ENCODE peak calls at places on chromosomes 1 and 21, in four cellular contexts. P is IMR-90, V is neuronal stem cell, B is H9. G is an unnamed sample.

GRCh38 chr1:59266180-59266926 is 30.5 kb upstream of the FGGY start:
- DNase-seq in P (no peak), V (no peak), B (no peak), G (no peak)

GRCh38 chr1:173861731-173862145 is 6.1 kb downstream of the GAS5 start:
- DNase-seq in P (no peak), V (no peak), B (peak), G (no peak)

GRCh38 chr1:58528518-58528917 is 18.0 kb downstream of the OMA1 start:
- DNase-seq in P (peak), V (no peak), B (no peak), G (peak)

GRCh38 chr1:109214695-109215623 is 1.2 kb downstream of the SARS1 start:
- DNase-seq in P (peak), V (no peak), B (no peak), G (peak)

GRCh38 chr1:227944066-227944930 is 3.4 kb downstream of the WNT9A start:
- DNase-seq in P (no peak), V (no peak), B (no peak), G (no peak)

GRCh38 chr1:27009601-27010197 is 3.0 kb downstream of the TENT5B start:
- DNase-seq in P (no peak), V (no peak), B (no peak), G (peak)

GRCh38 chr1:80056179-80056578 is 1049.6 kb upstream of the ADGRL4 start:
- DNase-seq in P (no peak), V (no peak), B (no peak), G (no peak)

GRCh38 chr21:33230518-33231324 is 983 bp downstream of the IFNAR2 start:
- DNase-seq in P (peak), V (peak), B (peak), G (peak)

GRCh38 chr21:21137986-21138385 is 139.8 kb downstream of the NCAM2 start:
- DNase-seq in P (peak), V (no peak), B (no peak), G (peak)

GRCh38 chr1:243923292-243924171 is 73.5 kb upstream of the AKT3 start:
- DNase-seq in P (no peak), V (no peak), B (no peak), G (no peak)

GRCh38 chr1:155078496-155079209 is at the start of gene EFNA3:
- DNase-seq in P (peak), V (peak), B (peak), G (peak)

GRCh38 chr1:155077758-155078495 is 710 bp upstream of the EFNA3 start:
- DNase-seq in P (no peak), V (no peak), B (no peak), G (no peak)

GRCh38 chr1:155079210-155079486 is 511 bp downstream of the EFNA3 start:
- DNase-seq in P (no peak), V (no peak), B (no peak), G (no peak)

GRCh38 chr1:155080250-155081228 is 1.9 kb downstream of the EFNA3 start:
- DNase-seq in P (no peak), V (peak), B (peak), G (peak)

DNA sequence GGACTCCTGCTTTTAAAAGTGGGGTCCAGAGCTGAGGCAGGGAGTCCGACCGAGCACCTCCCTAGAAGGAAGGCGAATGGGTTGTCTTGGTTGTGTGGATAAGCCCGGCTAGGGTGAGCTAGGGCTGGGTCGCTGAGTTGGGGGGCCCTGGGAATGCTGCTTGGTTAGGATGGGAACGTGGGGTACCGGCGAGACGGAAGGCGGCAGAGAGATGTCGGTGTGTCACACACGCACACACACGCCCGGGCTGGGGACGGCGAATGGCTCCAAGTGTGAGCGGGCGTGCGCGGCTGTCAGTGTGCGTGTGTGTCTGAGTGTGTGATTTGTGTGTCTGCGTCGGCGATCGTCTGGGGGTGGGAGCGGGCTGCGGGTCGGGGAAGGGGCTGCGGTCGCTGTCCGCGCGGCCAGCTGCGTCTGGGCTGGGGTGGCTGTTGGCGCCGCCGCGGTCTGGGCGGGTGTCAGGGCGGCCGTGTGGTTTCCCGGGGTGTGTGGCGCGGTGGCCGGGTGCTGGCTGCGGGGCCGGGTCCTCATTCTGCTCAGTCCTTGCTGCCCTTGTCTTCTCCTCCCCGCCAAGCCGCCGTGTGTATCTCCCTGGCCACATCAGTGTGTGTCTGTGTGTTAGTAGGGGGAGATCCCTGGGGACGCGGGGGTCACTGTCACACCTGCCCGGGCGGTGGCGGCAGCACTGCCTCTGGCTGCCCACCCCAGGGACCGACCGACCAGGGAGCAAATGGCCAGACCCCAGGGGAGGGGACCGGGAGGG is 1.0 kb downstream of the EFNA3 start:
- DNase-seq in P (no peak), V (no peak), B (no peak), G (peak)
- H3K23ac ChIP-seq in P (no peak), V (peak), B (no peak), G (peak)

GRCh38 chr1:161198877-161199431 is at the start of gene ADAMTS4:
- DNase-seq in P (peak), V (no peak), B (peak), G (no peak)

GRCh38 chr1:161200421-161200991 is 1.7 kb upstream of the ADAMTS4 start:
- DNase-seq in P (no peak), V (no peak), B (peak), G (no peak)

GRCh38 chr1:161201828-161202712 is at the start of gene NDUFS2:
- DNase-seq in P (peak), V (peak), B (peak), G (peak)

GRCh38 chr1:161199506-161200119 is 759 bp upstream of the ADAMTS4 start:
- DNase-seq in P (no peak), V (no peak), B (no peak), G (no peak)

GRCh38 chr1:161200992-161201827 is 957 bp upstream of the NDUFS2 start:
- DNase-seq in P (peak), V (no peak), B (no peak), G (no peak)
- H4K91ac ChIP-seq in P (peak), V (peak), B (peak), G (peak)

DNA sequence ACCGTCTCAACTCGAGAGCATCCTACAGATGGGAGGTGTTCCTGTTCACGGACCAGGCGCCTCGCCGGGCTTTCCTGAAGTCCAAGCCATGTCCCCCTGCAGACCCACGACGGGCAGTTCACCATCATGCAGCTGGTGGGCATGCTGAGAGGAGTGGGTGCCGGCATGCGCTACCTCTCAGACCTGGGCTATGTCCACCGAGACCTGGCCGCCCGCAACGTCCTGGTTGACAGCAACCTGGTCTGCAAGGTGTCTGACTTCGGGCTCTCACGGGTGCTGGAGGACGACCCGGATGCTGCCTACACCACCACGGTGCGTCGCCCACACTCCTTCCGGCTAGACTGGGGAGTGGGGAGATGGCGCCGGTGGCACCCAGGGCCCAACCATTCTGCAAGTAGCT is 35.4 kb downstream of the EPHA8 start:
- DNase-seq in P (no peak), V (no peak), B (no peak), G (no peak)
- H3K4me2 ChIP-seq in P (no peak), V (no peak), B (no peak), G (no peak)

GRCh38 chr1:6181347-6181770 is 1.2 kb upstream of the CHD5 start:
- DNase-seq in P (no peak), V (no peak), B (no peak), G (no peak)
- H3K23ac ChIP-seq in P (no peak), V (no peak), B (no peak), G (no peak)

GRCh38 chr1:158007180-158007579 is 13.7 kb downstream of the KIRREL1 start:
- DNase-seq in P (no peak), V (no peak), B (no peak), G (no peak)

GRCh38 chr1:158011714-158012113 is 18.3 kb downstream of the KIRREL1 start:
- DNase-seq in P (peak), V (no peak), B (no peak), G (peak)

GRCh38 chr1:158007949-158008386 is 14.5 kb downstream of the KIRREL1 start:
- DNase-seq in P (no peak), V (no peak), B (no peak), G (no peak)

GRCh38 chr1:158005249-158005648 is 11.8 kb downstream of the KIRREL1 start:
- DNase-seq in P (no peak), V (no peak), B (no peak), G (no peak)

DNA sequence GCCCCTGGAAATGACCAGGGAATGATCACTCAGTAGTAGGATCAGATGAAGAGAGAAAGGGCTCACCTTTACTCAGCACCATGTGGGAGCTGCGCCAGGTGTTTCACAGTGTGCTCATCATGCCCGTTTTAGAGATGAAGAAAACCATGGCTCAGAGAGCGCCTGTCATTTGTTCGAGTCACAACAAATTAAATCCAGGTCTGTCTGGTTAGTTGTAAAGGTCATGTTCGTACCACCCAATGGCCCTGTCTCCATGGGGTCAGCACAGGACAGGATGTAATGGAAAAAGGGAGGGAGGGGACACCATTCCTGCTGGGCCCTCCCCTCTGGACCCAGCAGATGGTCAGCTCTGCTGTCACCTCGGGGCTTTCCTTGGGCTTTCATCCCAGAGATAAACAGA is 15.2 kb downstream of the KIRREL1 start:
- DNase-seq in P (no peak), V (no peak), B (no peak), G (peak)
- H4K91ac ChIP-seq in P (peak), V (no peak), B (no peak), G (peak)

GRCh38 chr1:193402032-193402431 is 215.6 kb upstream of the B3GALT2 start:
- DNase-seq in P (no peak), V (no peak), B (no peak), G (no peak)

GRCh38 chr1:193402977-193403376 is 216.6 kb upstream of the B3GALT2 start:
- DNase-seq in P (no peak), V (no peak), B (no peak), G (no peak)

GRCh38 chr1:193408782-193409293 is 222.4 kb upstream of the B3GALT2 start:
- DNase-seq in P (peak), V (no peak), B (no peak), G (peak)

GRCh38 chr1:193404236-193404635 is 217.8 kb upstream of the B3GALT2 start:
- DNase-seq in P (no peak), V (peak), B (no peak), G (no peak)

GRCh38 chr1:193406901-193407300 is 220.5 kb upstream of the B3GALT2 start:
- DNase-seq in P (peak), V (peak), B (no peak), G (peak)
- H3K4me2 ChIP-seq in P (no peak), V (no peak), B (no peak), G (no peak)

GRCh38 chr1:223421676-223422075 is 28.5 kb downstream of the CCDC185 start:
- DNase-seq in P (peak), V (no peak), B (no peak), G (no peak)
- H3K23ac ChIP-seq in P (no peak), V (no peak), B (no peak), G (no peak)

GRCh38 chr1:75062111-75062510 is 72.1 kb upstream of the LHX8 start:
- DNase-seq in P (no peak), V (no peak), B (no peak), G (no peak)

GRCh38 chr1:75067975-75068374 is 66.2 kb upstream of the LHX8 start:
- DNase-seq in P (no peak), V (no peak), B (peak), G (no peak)
- H4K91ac ChIP-seq in P (no peak), V (no peak), B (no peak), G (no peak)

GRCh38 chr1:114079596-114080190 is 74.0 kb downstream of the SYT6 start:
- DNase-seq in P (no peak), V (no peak), B (no peak), G (no peak)
- H3K4me2 ChIP-seq in P (no peak), V (no peak), B (no peak), G (no peak)